ENCODE peak calls at places on chromosomes 7 and 10, in eight cellular contexts. V, D, X, H, C, P, T and E are unnamed samples.

GRCh38 chr7:772861-773621 is 46.0 kb upstream of the PRKAR1B start:
- DNase-seq in P (no peak), H (no peak), X (no peak), C (no peak), D (no peak), V (peak), T (no peak), E (no peak)

GRCh38 chr7:159237022-159237421 is 92.4 kb upstream of the VIPR2 start:
- DNase-seq in T (no peak), D (no peak), H (no peak), X (no peak), P (no peak), C (no peak), V (no peak), E (no peak)

GRCh38 chr10:6279540-6280267 is 77.0 kb downstream of the PFKFB3 start:
- DNase-seq in X (no peak), C (peak), D (no peak), P (no peak), H (peak), T (no peak), V (no peak), E (peak)

GRCh38 chr10:113709221-113709838 is 29.6 kb downstream of the CASP7 start:
- DNase-seq in V (no peak), T (no peak), P (no peak), C (peak), X (no peak), D (no peak), H (peak), E (no peak)

GRCh38 chr10:102918817-102919236 is 733 bp downstream of the CNNM2 start:
- DNase-seq in T (no peak), H (peak), P (no peak), V (peak), C (peak), X (no peak), D (no peak), E (no peak)

GRCh38 chr7:140334341-140335057 is 63.8 kb downstream of the SLC37A3 start:
- DNase-seq in T (no peak), C (no peak), V (no peak), X (no peak), D (no peak), P (no peak), H (no peak), E (no peak)

GRCh38 chr10:72105675-72106074 is 17.3 kb upstream of the SPOCK2 start:
- DNase-seq in H (no peak), V (no peak), X (no peak), C (no peak), T (no peak), D (no peak), P (no peak), E (no peak)

GRCh38 chr7:25887795-25888559 is 264.0 kb upstream of the NFE2L3 start:
- DNase-seq in D (no peak), V (no peak), H (no peak), X (no peak), T (no peak), P (no peak), C (no peak), E (no peak)

GRCh38 chr10:28738200-28738599 is 60.9 kb downstream of the BAMBI start:
- DNase-seq in D (no peak), V (no peak), T (no peak), H (no peak), C (peak), P (no peak), X (no peak), E (no peak)

GRCh38 chr7:92834661-92835139 is 1.7 kb downstream of the CDK6 start:
- DNase-seq in X (no peak), D (peak), H (peak), P (no peak), V (no peak), T (peak), C (peak), E (no peak)

GRCh38 chr7:158546626-158547025 is 41.0 kb downstream of the PTPRN2 start:
- DNase-seq in H (no peak), P (no peak), V (peak), X (no peak), C (no peak), T (no peak), D (no peak), E (no peak)

GRCh38 chr7:144780071-144780608 is 55.7 kb downstream of the TPK1 start:
- DNase-seq in T (no peak), P (no peak), D (no peak), H (no peak), C (no peak), X (no peak), V (no peak), E (no peak)

GRCh38 chr7:30163231-30163894 is 28.6 kb downstream of the MTURN start:
- DNase-seq in D (no peak), T (no peak), P (no peak), H (no peak), V (no peak), X (no peak), C (peak), E (no peak)

GRCh38 chr10:63388421-63389031 is 77.3 kb downstream of the JMJD1C start:
- DNase-seq in H (no peak), C (no peak), X (no peak), P (no peak), V (no peak), T (no peak), D (no peak), E (no peak)

GRCh38 chr10:31468536-31468859 is 149.5 kb downstream of the ZEB1 start:
- DNase-seq in D (no peak), X (no peak), V (no peak), H (no peak), T (no peak), P (no peak), C (no peak), E (no peak)

GRCh38 chr7:51315393-51316261 is 982 bp downstream of the COBL start:
- DNase-seq in C (no peak), P (no peak), X (no peak), D (peak), V (peak), H (no peak), T (no peak), E (no peak)

GRCh38 chr7:35021445-35021844 is 15.8 kb downstream of the DPY19L1 start:
- DNase-seq in P (no peak), H (no peak), C (no peak), D (no peak), V (no peak), T (no peak), X (no peak), E (no peak)

GRCh38 chr10:121833387-121833786 is 94.4 kb downstream of the ATE1 start:
- DNase-seq in X (no peak), C (no peak), V (no peak), T (no peak), D (no peak), H (no peak), P (no peak), E (no peak)

GRCh38 chr7:2022021-2022409 is 210.7 kb downstream of the MAD1L1 start:
- DNase-seq in H (no peak), D (no peak), V (no peak), X (no peak), T (no peak), C (no peak), P (no peak), E (no peak)

GRCh38 chr10:51760864-51761263 is 61.5 kb upstream of the CSTF2T start:
- DNase-seq in H (no peak), X (no peak), V (no peak), C (no peak), D (no peak), T (no peak), P (no peak), E (no peak)

GRCh38 chr7:46600340-46600739 is 679.3 kb upstream of the IGFBP3 start:
- DNase-seq in C (no peak), T (no peak), V (no peak), H (no peak), D (no peak), P (no peak), X (no peak), E (no peak)

GRCh38 chr7:36264917-36265292 is 111.9 kb downstream of the EEPD1 start:
- DNase-seq in D (no peak), C (no peak), H (no peak), V (no peak), X (no peak), P (no peak), T (no peak), E (no peak)

GRCh38 chr7:101736077-101736476 is 81.3 kb upstream of the CUX1 start:
- DNase-seq in C (peak), H (no peak), X (no peak), D (no peak), P (no peak), V (no peak), T (no peak), E (no peak)

GRCh38 chr10:130806426-130806825 is 505.1 kb downstream of the TCERG1L start:
- DNase-seq in T (peak), C (no peak), X (no peak), H (no peak), P (no peak), D (no peak), V (no peak), E (no peak)

GRCh38 chr10:91162050-91162494 is 58.4 kb upstream of the PCGF5 start:
- DNase-seq in H (peak), V (no peak), T (no peak), X (no peak), C (no peak), P (no peak), D (no peak), E (no peak)

GRCh38 chr7:131244259-131244852 is 83.3 kb upstream of the MKLN1 start:
- DNase-seq in V (no peak), T (no peak), C (peak), P (no peak), D (peak), H (peak), X (no peak), E (no peak)

GRCh38 chr10:12729885-12730284 is 271.6 kb downstream of the CCDC3 start:
- DNase-seq in P (no peak), H (no peak), D (no peak), C (peak), T (no peak), V (no peak), X (no peak), E (peak)

GRCh38 chr7:219581-220150 is 27.3 kb downstream of the FAM20C start:
- DNase-seq in V (no peak), T (no peak), X (no peak), C (no peak), H (no peak), P (no peak), D (no peak), E (no peak)

GRCh38 chr7:77328669-77329068 is 87.5 kb downstream of the GSAP start:
- DNase-seq in H (no peak), D (no peak), T (no peak), C (peak), V (no peak), X (no peak), P (no peak), E (no peak)

GRCh38 chr10:121813211-121813812 is 114.5 kb downstream of the ATE1 start:
- DNase-seq in H (no peak), T (no peak), D (no peak), P (no peak), X (no peak), C (peak), V (no peak), E (no peak)

GRCh38 chr7:123727071-123727837 is 21.5 kb downstream of the WASL start:
- DNase-seq in X (no peak), P (no peak), V (no peak), T (no peak), H (no peak), D (no peak), C (peak), E (no peak)